ENCODE peak calls at places on chromosomes 4 and X, in nine cellular contexts. One of them, this sample, is unnamed.

GRCh38 chr4:8763966-8764901 is 107.4 kb downstream of the HMX1 start:
- DNase-seq in lower lobe of right lung: peak; percentile 30
- DNase-seq in adipocyte: no peak
- DNase-seq in mesenchymal stem cell: no peak
- DNase-seq in left ventricle myocardium inferior: peak; percentile 2
- DNase-seq in GM12865: no peak
- DNase-seq in WERI-Rb-1: no peak
- DNase-seq in choroid plexus epithelial cell: no peak
- DNase-seq in Caco-2: no peak
- DNase-seq in this sample: peak; percentile 58

GRCh38 chrX:121389976-121390709 is 342.7 kb downstream of the GLUD2 start:
- DNase-seq in GM12865: no peak
- DNase-seq in choroid plexus epithelial cell: peak; percentile 3
- DNase-seq in WERI-Rb-1: no peak
- DNase-seq in lower lobe of right lung: no peak
- DNase-seq in mesenchymal stem cell: no peak
- DNase-seq in adipocyte: peak; percentile 2
- DNase-seq in Caco-2: peak; percentile 5
- DNase-seq in left ventricle myocardium inferior: no peak
- DNase-seq in this sample: no peak

GRCh38 chr4:54525602-54526001 is 132.2 kb upstream of the KIT start:
- DNase-seq in lower lobe of right lung: no peak
- DNase-seq in choroid plexus epithelial cell: peak; percentile 65
- DNase-seq in mesenchymal stem cell: peak; percentile 60
- DNase-seq in WERI-Rb-1: no peak
- DNase-seq in Caco-2: no peak
- DNase-seq in GM12865: no peak
- DNase-seq in adipocyte: peak; percentile 31
- DNase-seq in left ventricle myocardium inferior: no peak
- DNase-seq in this sample: no peak

GRCh38 chr4:41214158-41215146 is at the start of gene APBB2:
- DNase-seq in GM12865: peak; percentile 95
- DNase-seq in adipocyte: peak; percentile 99
- DNase-seq in WERI-Rb-1: peak; percentile 98
- DNase-seq in left ventricle myocardium inferior: peak; percentile 94
- DNase-seq in choroid plexus epithelial cell: peak; percentile 98
- DNase-seq in mesenchymal stem cell: peak; percentile 98
- DNase-seq in lower lobe of right lung: peak; percentile 95
- DNase-seq in Caco-2: peak; percentile 96
- DNase-seq in this sample: peak; percentile 97

GRCh38 chr4:77586953-77587383 is 18.7 kb upstream of the CXCL13 start:
- DNase-seq in adipocyte: no peak
- DNase-seq in left ventricle myocardium inferior: no peak
- DNase-seq in WERI-Rb-1: no peak
- DNase-seq in Caco-2: no peak
- DNase-seq in lower lobe of right lung: no peak
- DNase-seq in mesenchymal stem cell: no peak
- DNase-seq in choroid plexus epithelial cell: peak; percentile 24
- DNase-seq in GM12865: peak; percentile 91
- DNase-seq in this sample: no peak

GRCh38 chrX:20418379-20418778 is 151.7 kb upstream of the RPS6KA3 start:
- DNase-seq in adipocyte: no peak
- DNase-seq in left ventricle myocardium inferior: no peak
- DNase-seq in WERI-Rb-1: no peak
- DNase-seq in lower lobe of right lung: no peak
- DNase-seq in mesenchymal stem cell: no peak
- DNase-seq in choroid plexus epithelial cell: no peak
- DNase-seq in GM12865: peak; percentile 53
- DNase-seq in Caco-2: no peak
- DNase-seq in this sample: no peak

GRCh38 chr4:159906051-159906450 is 803.2 kb downstream of the RAPGEF2 start:
- DNase-seq in WERI-Rb-1: no peak
- DNase-seq in GM12865: no peak
- DNase-seq in choroid plexus epithelial cell: no peak
- DNase-seq in Caco-2: no peak
- DNase-seq in mesenchymal stem cell: no peak
- DNase-seq in adipocyte: no peak
- DNase-seq in lower lobe of right lung: no peak
- DNase-seq in left ventricle myocardium inferior: no peak
- DNase-seq in this sample: no peak

GRCh38 chr4:39539026-39539690 is 11.9 kb upstream of the UGDH start:
- DNase-seq in adipocyte: peak; percentile 83
- DNase-seq in WERI-Rb-1: no peak
- DNase-seq in choroid plexus epithelial cell: peak; percentile 81
- DNase-seq in mesenchymal stem cell: no peak
- DNase-seq in Caco-2: no peak
- DNase-seq in GM12865: no peak
- DNase-seq in lower lobe of right lung: no peak
- DNase-seq in left ventricle myocardium inferior: no peak
- DNase-seq in this sample: no peak

GRCh38 chr4:151143162-151143561 is 43.7 kb downstream of the RPS3A start:
- DNase-seq in adipocyte: no peak
- DNase-seq in Caco-2: no peak
- DNase-seq in choroid plexus epithelial cell: no peak
- DNase-seq in GM12865: no peak
- DNase-seq in mesenchymal stem cell: no peak
- DNase-seq in left ventricle myocardium inferior: no peak
- DNase-seq in lower lobe of right lung: no peak
- DNase-seq in WERI-Rb-1: no peak
- DNase-seq in this sample: no peak

GRCh38 chr4:20723019-20723418 is 22.8 kb downstream of the PACRGL start:
- DNase-seq in lower lobe of right lung: no peak
- DNase-seq in choroid plexus epithelial cell: peak; percentile 61
- DNase-seq in adipocyte: no peak
- DNase-seq in left ventricle myocardium inferior: no peak
- DNase-seq in GM12865: no peak
- DNase-seq in WERI-Rb-1: no peak
- DNase-seq in Caco-2: no peak
- DNase-seq in mesenchymal stem cell: no peak
- DNase-seq in this sample: no peak

GRCh38 chr4:54484361-54484760 is 173.4 kb upstream of the KIT start:
- DNase-seq in Caco-2: no peak
- DNase-seq in WERI-Rb-1: no peak
- DNase-seq in lower lobe of right lung: no peak
- DNase-seq in adipocyte: no peak
- DNase-seq in GM12865: no peak
- DNase-seq in mesenchymal stem cell: no peak
- DNase-seq in choroid plexus epithelial cell: no peak
- DNase-seq in left ventricle myocardium inferior: no peak
- DNase-seq in this sample: no peak

GRCh38 chr4:163540977-163541376 is 46.5 kb downstream of the TMA16 start:
- DNase-seq in WERI-Rb-1: no peak
- DNase-seq in Caco-2: no peak
- DNase-seq in left ventricle myocardium inferior: no peak
- DNase-seq in mesenchymal stem cell: peak; percentile 73
- DNase-seq in adipocyte: peak; percentile 85
- DNase-seq in lower lobe of right lung: no peak
- DNase-seq in choroid plexus epithelial cell: peak; percentile 84
- DNase-seq in GM12865: no peak
- DNase-seq in this sample: no peak

GRCh38 chrX:40171513-40172168 is 73.9 kb upstream of the BCOR start:
- DNase-seq in adipocyte: peak; percentile 61
- DNase-seq in left ventricle myocardium inferior: no peak
- DNase-seq in GM12865: peak; percentile 67
- DNase-seq in lower lobe of right lung: no peak
- DNase-seq in Caco-2: no peak
- DNase-seq in WERI-Rb-1: peak; percentile 9
- DNase-seq in choroid plexus epithelial cell: peak; percentile 44
- DNase-seq in mesenchymal stem cell: peak; percentile 86
- DNase-seq in this sample: peak; percentile 67

GRCh38 chrX:148670277-148670676 is 169.9 kb downstream of the AFF2 start:
- DNase-seq in GM12865: no peak
- DNase-seq in mesenchymal stem cell: no peak
- DNase-seq in lower lobe of right lung: no peak
- DNase-seq in Caco-2: no peak
- DNase-seq in adipocyte: no peak
- DNase-seq in WERI-Rb-1: no peak
- DNase-seq in left ventricle myocardium inferior: no peak
- DNase-seq in choroid plexus epithelial cell: no peak
- DNase-seq in this sample: no peak

GRCh38 chr4:174209296-174209695 is 74.2 kb downstream of the FBXO8 start:
- DNase-seq in mesenchymal stem cell: no peak
- DNase-seq in Caco-2: no peak
- DNase-seq in GM12865: no peak
- DNase-seq in adipocyte: peak; percentile 47
- DNase-seq in choroid plexus epithelial cell: no peak
- DNase-seq in left ventricle myocardium inferior: no peak
- DNase-seq in lower lobe of right lung: no peak
- DNase-seq in WERI-Rb-1: no peak
- DNase-seq in this sample: no peak

GRCh38 chrX:1477801-1478458 is 25.2 kb upstream of the ASMTL start:
- DNase-seq in GM12865: no peak
- DNase-seq in WERI-Rb-1: no peak
- DNase-seq in Caco-2: no peak
- DNase-seq in adipocyte: no peak
- DNase-seq in left ventricle myocardium inferior: no peak
- DNase-seq in lower lobe of right lung: no peak
- DNase-seq in mesenchymal stem cell: no peak
- DNase-seq in choroid plexus epithelial cell: no peak
- DNase-seq in this sample: no peak

GRCh38 chr4:61714387-61714890 is 514.3 kb downstream of the ADGRL3 start:
- DNase-seq in left ventricle myocardium inferior: no peak
- DNase-seq in mesenchymal stem cell: no peak
- DNase-seq in WERI-Rb-1: no peak
- DNase-seq in lower lobe of right lung: no peak
- DNase-seq in GM12865: no peak
- DNase-seq in Caco-2: no peak
- DNase-seq in choroid plexus epithelial cell: no peak
- DNase-seq in adipocyte: no peak
- DNase-seq in this sample: no peak

GRCh38 chr4:155676430-155676825 is 9.8 kb downstream of the GUCY1A1 start:
- DNase-seq in GM12865: no peak
- DNase-seq in choroid plexus epithelial cell: no peak
- DNase-seq in left ventricle myocardium inferior: no peak
- DNase-seq in adipocyte: no peak
- DNase-seq in WERI-Rb-1: no peak
- DNase-seq in Caco-2: no peak
- DNase-seq in mesenchymal stem cell: peak; percentile 60
- DNase-seq in lower lobe of right lung: no peak
- DNase-seq in this sample: no peak

GRCh38 chrX:47229427-47229826 is 3.4 kb upstream of the USP11 start:
- DNase-seq in Caco-2: no peak
- DNase-seq in adipocyte: no peak
- DNase-seq in lower lobe of right lung: no peak
- DNase-seq in choroid plexus epithelial cell: no peak
- DNase-seq in WERI-Rb-1: no peak
- DNase-seq in mesenchymal stem cell: no peak
- DNase-seq in GM12865: no peak
- DNase-seq in left ventricle myocardium inferior: no peak
- DNase-seq in this sample: no peak

GRCh38 chr4:1685604-1686150 is 1.6 kb upstream of the FAM53A start:
- DNase-seq in choroid plexus epithelial cell: no peak
- DNase-seq in left ventricle myocardium inferior: no peak
- DNase-seq in GM12865: no peak
- DNase-seq in adipocyte: no peak
- DNase-seq in lower lobe of right lung: no peak
- DNase-seq in mesenchymal stem cell: no peak
- DNase-seq in Caco-2: no peak
- DNase-seq in WERI-Rb-1: peak; percentile 74
- DNase-seq in this sample: no peak

GRCh38 chr4:1684756-1685603 is 867 bp upstream of the FAM53A start:
- DNase-seq in Caco-2: peak; percentile 35
- DNase-seq in lower lobe of right lung: peak; percentile 49
- DNase-seq in mesenchymal stem cell: no peak
- DNase-seq in GM12865: no peak
- DNase-seq in WERI-Rb-1: no peak
- DNase-seq in choroid plexus epithelial cell: no peak
- DNase-seq in left ventricle myocardium inferior: no peak
- DNase-seq in adipocyte: no peak
- DNase-seq in this sample: peak; percentile 65

GRCh38 chr4:1683371-1683902 is 676 bp downstream of the FAM53A start:
- DNase-seq in adipocyte: peak; percentile 78
- DNase-seq in mesenchymal stem cell: peak; percentile 84
- DNase-seq in WERI-Rb-1: no peak
- DNase-seq in lower lobe of right lung: peak; percentile 57
- DNase-seq in Caco-2: no peak
- DNase-seq in left ventricle myocardium inferior: no peak
- DNase-seq in choroid plexus epithelial cell: peak; percentile 94
- DNase-seq in GM12865: peak; percentile 20
- DNase-seq in this sample: no peak

GRCh38 chr4:1683903-1684755 is at the start of gene FAM53A:
- DNase-seq in left ventricle myocardium inferior: peak; percentile 93
- DNase-seq in GM12865: peak; percentile 94
- DNase-seq in adipocyte: peak; percentile 95
- DNase-seq in choroid plexus epithelial cell: peak; percentile 87
- DNase-seq in Caco-2: peak; percentile 97
- DNase-seq in WERI-Rb-1: peak; percentile 59
- DNase-seq in lower lobe of right lung: peak; percentile 95
- DNase-seq in mesenchymal stem cell: peak; percentile 76
- DNase-seq in this sample: peak; percentile 97

GRCh38 chr4:1682860-1683259 is 1.3 kb downstream of the FAM53A start:
- DNase-seq in lower lobe of right lung: peak; percentile 25
- DNase-seq in GM12865: no peak
- DNase-seq in Caco-2: no peak
- DNase-seq in mesenchymal stem cell: peak; percentile 9
- DNase-seq in choroid plexus epithelial cell: no peak
- DNase-seq in adipocyte: no peak
- DNase-seq in left ventricle myocardium inferior: no peak
- DNase-seq in WERI-Rb-1: no peak
- DNase-seq in this sample: no peak
- H3K4me3 ChIP-seq in lower lobe of right lung: peak overlapping the region; percentile 73
- H3K4me3 ChIP-seq in GM12865: peak overlapping the region; percentile 67
- H3K4me3 ChIP-seq in Caco-2: no peak overlapping the region
- H3K4me3 ChIP-seq in mesenchymal stem cell: peak overlapping the region; percentile 72
- H3K4me3 ChIP-seq in choroid plexus epithelial cell: peak overlapping the region; percentile 46
- H3K4me3 ChIP-seq in adipocyte: peak overlapping the region; percentile 83
- H3K4me3 ChIP-seq in left ventricle myocardium inferior: peak overlapping the region; percentile 77
- H3K4me3 ChIP-seq in WERI-Rb-1: no peak overlapping the region
- H3K4me3 ChIP-seq in this sample: peak overlapping the region; percentile 71

GRCh38 chrX:152451731-152451980 is 541 bp upstream of the GABRA3 start:
- DNase-seq in Caco-2: peak; percentile 57
- DNase-seq in WERI-Rb-1: no peak
- DNase-seq in mesenchymal stem cell: no peak
- DNase-seq in left ventricle myocardium inferior: no peak
- DNase-seq in adipocyte: no peak
- DNase-seq in lower lobe of right lung: no peak
- DNase-seq in choroid plexus epithelial cell: no peak
- DNase-seq in GM12865: no peak
- DNase-seq in this sample: no peak
- H3K4me3 ChIP-seq in Caco-2: peak overlapping the region; percentile 33
- H3K4me3 ChIP-seq in WERI-Rb-1: no peak overlapping the region
- H3K4me3 ChIP-seq in mesenchymal stem cell: no peak overlapping the region
- H3K4me3 ChIP-seq in left ventricle myocardium inferior: no peak overlapping the region
- H3K4me3 ChIP-seq in adipocyte: no peak overlapping the region
- H3K4me3 ChIP-seq in lower lobe of right lung: no peak overlapping the region
- H3K4me3 ChIP-seq in choroid plexus epithelial cell: no peak overlapping the region
- H3K4me3 ChIP-seq in GM12865: no peak overlapping the region
- H3K4me3 ChIP-seq in this sample: no peak overlapping the region

GRCh38 chr4:81214518-81215218 is 354 bp downstream of the PRKG2 start:
- DNase-seq in left ventricle myocardium inferior: no peak
- DNase-seq in adipocyte: peak; percentile 68
- DNase-seq in Caco-2: no peak
- DNase-seq in choroid plexus epithelial cell: peak; percentile 61
- DNase-seq in GM12865: no peak
- DNase-seq in WERI-Rb-1: peak; percentile 41
- DNase-seq in mesenchymal stem cell: peak; percentile 22
- DNase-seq in lower lobe of right lung: peak; percentile 47
- DNase-seq in this sample: peak; percentile 70
- H3K4me3 ChIP-seq in left ventricle myocardium inferior: peak overlapping the region; percentile 56
- H3K4me3 ChIP-seq in adipocyte: peak overlapping the region; percentile 83
- H3K4me3 ChIP-seq in Caco-2: no peak overlapping the region
- H3K4me3 ChIP-seq in choroid plexus epithelial cell: peak overlapping the region; percentile 76
- H3K4me3 ChIP-seq in GM12865: no peak overlapping the region
- H3K4me3 ChIP-seq in WERI-Rb-1: peak overlapping the region; percentile 51
- H3K4me3 ChIP-seq in mesenchymal stem cell: peak overlapping the region; percentile 90
- H3K4me3 ChIP-seq in lower lobe of right lung: peak overlapping the region; percentile 51
- H3K4me3 ChIP-seq in this sample: peak overlapping the region; percentile 48

GRCh38 chrX:145821291-145821897 is 3.8 kb downstream of the SLITRK2 start:
- DNase-seq in adipocyte: no peak
- DNase-seq in choroid plexus epithelial cell: no peak
- DNase-seq in WERI-Rb-1: peak; percentile 11
- DNase-seq in lower lobe of right lung: no peak
- DNase-seq in left ventricle myocardium inferior: no peak
- DNase-seq in mesenchymal stem cell: no peak
- DNase-seq in Caco-2: no peak
- DNase-seq in GM12865: no peak
- DNase-seq in this sample: no peak
- H3K4me3 ChIP-seq in adipocyte: no peak overlapping the region
- H3K4me3 ChIP-seq in choroid plexus epithelial cell: no peak overlapping the region
- H3K4me3 ChIP-seq in WERI-Rb-1: no peak overlapping the region
- H3K4me3 ChIP-seq in lower lobe of right lung: no peak overlapping the region
- H3K4me3 ChIP-seq in left ventricle myocardium inferior: peak overlapping the region; percentile 4
- H3K4me3 ChIP-seq in mesenchymal stem cell: no peak overlapping the region
- H3K4me3 ChIP-seq in Caco-2: no peak overlapping the region
- H3K4me3 ChIP-seq in GM12865: no peak overlapping the region
- H3K4me3 ChIP-seq in this sample: no peak overlapping the region

This sample was measured in upper lobe of right lung.